ENCODE peak calls at places on chromosomes 3 and 15, in nine cellular contexts. C, J, N, A, F, B, I, R and L are unnamed samples.

GRCh38 chr3:114221165-114221880 is 16.1 kb downstream of the ZNF80 start:
- DNase-seq in C (no peak), J (peak; percentile 17), N (no peak), A (no peak), F (no peak), B (peak; percentile 24), I (no peak), R (no peak), L (peak; percentile 25)

GRCh38 chr3:18410205-18410604 is 14.9 kb downstream of the SATB1 start:
- DNase-seq in C (no peak), J (no peak), N (no peak), A (no peak), F (no peak), B (no peak), I (no peak), R (no peak), L (no peak)

GRCh38 chr15:33400941-33401340 is 90.2 kb downstream of the RYR3 start:
- DNase-seq in C (no peak), J (no peak), N (no peak), A (no peak), F (no peak), B (no peak), I (no peak), R (no peak), L (no peak)

GRCh38 chr3:45597166-45597565 is 2.6 kb downstream of the LIMD1 start:
- DNase-seq in C (no peak), J (peak; percentile 24), N (no peak), A (no peak), F (peak; percentile 25), B (peak; percentile 40), I (no peak), R (no peak), L (no peak)

GRCh38 chr3:46675426-46675825 is 18.1 kb downstream of the ALS2CL start:
- DNase-seq in C (no peak), J (no peak), N (no peak), A (no peak), F (no peak), B (peak; percentile 6), I (no peak), R (peak; percentile 9), L (no peak)

GRCh38 chr3:7433073-7433472 is 572.2 kb downstream of the GRM7 start:
- DNase-seq in C (no peak), J (no peak), N (no peak), A (no peak), F (no peak), B (no peak), I (no peak), R (no peak), L (no peak)

GRCh38 chr3:134619884-134620445 is 30.9 kb downstream of the KY start:
- DNase-seq in C (no peak), J (no peak), N (no peak), A (peak; percentile 12), F (no peak), B (no peak), I (no peak), R (no peak), L (no peak)

GRCh38 chr3:35544976-35545375 is 94.3 kb upstream of the ARPP21 start:
- DNase-seq in C (no peak), J (no peak), N (no peak), A (no peak), F (no peak), B (no peak), I (no peak), R (no peak), L (no peak)

GRCh38 chr3:154786724-154787123 is 293.4 kb upstream of the MME start:
- DNase-seq in C (no peak), J (no peak), N (no peak), A (no peak), F (no peak), B (no peak), I (no peak), R (no peak), L (no peak)

GRCh38 chr15:90033448-90033847 is 32.3 kb downstream of the ZNF710 start:
- DNase-seq in C (no peak), J (no peak), N (no peak), A (no peak), F (no peak), B (no peak), I (no peak), R (peak; percentile 33), L (no peak)

GRCh38 chr3:123386477-123387040 is 62.3 kb downstream of the ADCY5 start:
- DNase-seq in C (no peak), J (no peak), N (no peak), A (no peak), F (peak; percentile 64), B (no peak), I (no peak), R (no peak), L (no peak)

GRCh38 chr15:68608206-68608843 is 29.5 kb downstream of the CORO2B start:
- DNase-seq in C (no peak), J (peak; percentile 29), N (no peak), A (peak; percentile 34), F (peak; percentile 84), B (peak; percentile 94), I (peak; percentile 52), R (no peak), L (no peak)

GRCh38 chr3:152480282-152480953 is 211.7 kb downstream of the MBNL1 start:
- DNase-seq in C (no peak), J (no peak), N (no peak), A (no peak), F (no peak), B (no peak), I (no peak), R (no peak), L (peak; percentile 34)

GRCh38 chr15:89155656-89156055 is 65.7 kb downstream of the RLBP1 start:
- DNase-seq in C (no peak), J (no peak), N (no peak), A (no peak), F (peak; percentile 56), B (peak; percentile 79), I (no peak), R (no peak), L (no peak)

GRCh38 chr15:85582719-85583089 is 202.3 kb downstream of the AKAP13 start:
- DNase-seq in C (no peak), J (peak; percentile 75), N (no peak), A (peak; percentile 35), F (peak; percentile 81), B (peak; percentile 80), I (peak; percentile 66), R (no peak), L (peak; percentile 63)

GRCh38 chr3:150149651-150150051 is 179.0 kb upstream of the PFN2 start:
- DNase-seq in C (no peak), J (no peak), N (no peak), A (no peak), F (peak; percentile 20), B (peak; percentile 39), I (no peak), R (no peak), L (no peak)

GRCh38 chr3:31237887-31238286 is 294.8 kb upstream of the STT3B start:
- DNase-seq in C (no peak), J (no peak), N (no peak), A (no peak), F (no peak), B (no peak), I (no peak), R (no peak), L (no peak)

GRCh38 chr3:170327040-170327808 is 30.3 kb upstream of the SKIL start:
- DNase-seq in C (no peak), J (no peak), N (no peak), A (no peak), F (no peak), B (no peak), I (no peak), R (no peak), L (no peak)

GRCh38 chr3:141331370-141332318 is 36.7 kb upstream of the ZBTB38 start:
- DNase-seq in C (no peak), J (peak; percentile 35), N (peak; percentile 8), A (no peak), F (peak; percentile 81), B (peak; percentile 87), I (no peak), R (no peak), L (no peak)

GRCh38 chr15:80058044-80058443 is 1.4 kb upstream of the ZFAND6 start:
- DNase-seq in C (no peak), J (no peak), N (no peak), A (no peak), F (no peak), B (no peak), I (no peak), R (no peak), L (no peak)
- TF ChIP-seq CTCF in C (no peak), J (no peak), N (no peak), A (no peak), F (no peak), B (no peak), I (no peak), R (no peak), L (no peak)

GRCh38 chr3:97699889-97700288 is 64.7 kb upstream of the ARL6 start:
- DNase-seq in C (no peak), J (no peak), N (no peak), A (no peak), F (no peak), B (no peak), I (no peak), R (no peak), L (no peak)
- H3K4me3 ChIP-seq in C (no peak overlapping the region), J (no peak overlapping the region), N (no peak overlapping the region), A (no peak overlapping the region), F (no peak overlapping the region), B (no peak overlapping the region), I (no peak overlapping the region), R (no peak overlapping the region), L (no peak overlapping the region)

GRCh38 chr3:197281849-197282248 is 16.6 kb downstream of the DLG1 start:
- DNase-seq in C (no peak), J (no peak), N (no peak), A (no peak), F (no peak), B (no peak), I (no peak), R (no peak), L (no peak)
- H3K36me3 ChIP-seq in C (peaks cover 80% of the 10 kb centered on the region), J (peaks cover 23% of the 10 kb centered on the region), N (peaks cover 35% of the 10 kb centered on the region), A (no peaks in the 10 kb centered on the region), F (peaks cover 90% of the 10 kb centered on the region), B (no peaks in the 10 kb centered on the region), I (no peaks in the 10 kb centered on the region), R (no peaks in the 10 kb centered on the region), L (peaks cover 5% of the 10 kb centered on the region)

DNA sequence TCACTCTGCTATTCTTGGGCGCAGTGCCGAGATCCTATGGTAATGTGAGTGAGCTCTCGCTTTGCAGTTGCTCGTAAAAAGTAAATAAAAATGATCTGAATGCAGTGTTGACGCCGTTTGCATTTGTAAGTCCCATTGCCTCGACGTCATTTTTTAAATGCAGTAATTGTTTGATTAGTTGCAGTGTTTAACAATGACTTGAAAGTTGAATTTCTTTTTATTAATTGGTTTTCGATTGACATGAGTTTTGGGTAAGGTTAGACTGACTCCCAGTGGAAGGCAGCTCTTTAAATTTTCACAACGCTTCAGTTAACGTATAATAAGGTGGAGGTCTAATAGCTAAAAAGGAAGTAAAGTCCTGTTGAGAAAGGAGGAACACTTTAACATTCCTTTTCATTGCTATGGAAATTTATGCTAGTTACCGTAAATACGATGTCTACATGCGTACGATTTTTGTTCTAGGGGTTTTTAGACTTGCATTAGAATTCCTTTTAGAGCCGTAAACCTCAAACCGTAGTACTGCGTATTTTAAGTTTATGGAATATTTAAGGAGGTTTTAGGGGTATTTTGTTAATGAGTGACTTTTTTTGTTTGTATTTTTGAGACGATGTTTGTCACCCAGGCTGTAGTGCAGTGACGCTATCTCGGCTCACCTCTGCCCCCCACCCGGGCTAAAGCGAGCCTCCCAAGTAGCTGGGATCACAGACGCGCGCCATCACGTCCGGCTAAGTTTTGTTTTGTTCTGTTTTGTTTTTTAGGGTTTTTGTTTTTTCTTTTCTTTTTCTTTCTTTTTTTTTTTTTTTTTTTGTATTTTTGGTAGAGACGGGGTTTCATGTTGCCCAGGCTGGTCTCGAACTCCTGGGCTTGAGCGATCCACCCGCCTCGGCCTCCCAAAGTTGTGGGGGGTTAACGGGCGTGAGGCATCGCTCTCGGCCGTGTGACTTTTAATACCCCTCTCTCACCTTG is 1.4 kb downstream of the MORF4L1 start:
- DNase-seq in C (no peak), J (peak; percentile 24), N (no peak), A (no peak), F (peak; percentile 13), B (peak; percentile 41), I (no peak), R (no peak), L (peak; percentile 20)
- TF ChIP-seq CTCF in C (no peak), J (no peak), N (no peak), A (no peak), F (no peak), B (no peak), I (peak; percentile 1), R (no peak), L (no peak)